ENCODE peak calls at places on chromosomes 16 and 17, in four cellular contexts. A, R, E and S are unnamed samples.

GRCh38 chr16:51500306-51500705 is 349.2 kb upstream of the SALL1 start:
- DNase-seq in E (no peak), A (peak), R (no peak), S (no peak)

GRCh38 chr17:16491131-16491702 is 776 bp downstream of the LRRC75A start:
- DNase-seq in R (peak), A (no peak), E (no peak), S (no peak)

GRCh38 chr16:30721606-30722005 is 22.6 kb downstream of the SRCAP start:
- DNase-seq in A (no peak), R (no peak), E (no peak), S (no peak)

GRCh38 chr16:53156516-53156915 is 101.7 kb downstream of the CHD9 start:
- DNase-seq in E (no peak), R (no peak), A (no peak), S (no peak)

GRCh38 chr17:39212841-39213480 is 12.8 kb downstream of the STAC2 start:
- DNase-seq in R (no peak), A (no peak), E (no peak), S (no peak)

GRCh38 chr17:52079496-52079895 is 79.0 kb downstream of the CA10 start:
- DNase-seq in A (no peak), E (no peak), R (no peak), S (no peak)

GRCh38 chr16:4115941-4116327 is 308 bp downstream of the ADCY9 start:
- DNase-seq in R (no peak), E (no peak), A (no peak), S (no peak)

GRCh38 chr16:73268311-73268997 is 220.5 kb upstream of the ZFHX3 start:
- DNase-seq in R (peak), E (no peak), A (peak), S (peak)

GRCh38 chr16:23359092-23359760 is 57.1 kb downstream of the SCNN1B start:
- DNase-seq in R (no peak), A (no peak), E (no peak), S (no peak)

GRCh38 chr16:50280932-50281331 is 14.6 kb downstream of the ADCY7 start:
- DNase-seq in A (no peak), E (no peak), R (no peak), S (no peak)

GRCh38 chr17:65099475-65099874 is 37.7 kb upstream of the RGS9 start:
- DNase-seq in R (no peak), E (no peak), A (no peak), S (no peak)

GRCh38 chr17:80474231-80474932 is 2.0 kb downstream of the NPTX1 start:
- DNase-seq in R (peak), A (peak), E (no peak), S (no peak)

GRCh38 chr17:65472602-65473001 is 88.8 kb downstream of the AXIN2 start:
- DNase-seq in R (no peak), E (no peak), A (no peak), S (no peak)

GRCh38 chr17:33640629-33641028 is 347.5 kb upstream of the ASIC2 start:
- DNase-seq in R (no peak), E (no peak), A (no peak), S (no peak)

GRCh38 chr17:38587193-38587592 is 18.6 kb downstream of the SRCIN1 start:
- DNase-seq in R (no peak), A (no peak), E (no peak), S (no peak)

GRCh38 chr17:65389956-65390355 is 171.5 kb downstream of the AXIN2 start:
- DNase-seq in R (no peak), A (no peak), E (no peak), S (no peak)

GRCh38 chr17:79518330-79519151 is 92.3 kb downstream of the RBFOX3 start:
- DNase-seq in R (peak), A (no peak), E (no peak), S (no peak)

GRCh38 chr17:50909765-50910661 is 43.9 kb upstream of the TOB1 start:
- DNase-seq in E (no peak), R (no peak), A (no peak), S (peak)

GRCh38 chr17:56809820-56810179 is 23.9 kb downstream of the C17orf67 start:
- DNase-seq in A (no peak), E (no peak), R (no peak), S (no peak)

GRCh38 chr16:80664798-80665197 is 124.0 kb downstream of the DYNLRB2 start:
- DNase-seq in R (no peak), E (no peak), A (no peak), S (no peak)

GRCh38 chr16:10033561-10033960 is 148.7 kb downstream of the GRIN2A start:
- DNase-seq in R (no peak), A (no peak), E (no peak), S (no peak)

GRCh38 chr16:8849411-8850011 is 19.3 kb downstream of the CARHSP1 start:
- DNase-seq in A (no peak), E (no peak), R (peak), S (no peak)

GRCh38 chr16:50651835-50652438 is 29.2 kb downstream of the SNX20 start:
- DNase-seq in A (peak), E (no peak), R (no peak), S (no peak)

GRCh38 chr16:53565300-53565699 is 62.3 kb upstream of the AKTIP start:
- DNase-seq in R (no peak), A (no peak), E (no peak), S (no peak)

GRCh38 chr16:4944333-4945281 is 7.7 kb upstream of the PPL start:
- DNase-seq in A (peak), E (no peak), R (peak), S (peak)

GRCh38 chr17:7831233-7831632 is 2.8 kb upstream of the KDM6B start:
- DNase-seq in R (no peak), E (no peak), A (no peak), S (no peak)

GRCh38 chr17:72152392-72152727 is 31.5 kb downstream of the SOX9 start:
- DNase-seq in E (no peak), R (no peak), A (no peak), S (no peak)

GRCh38 chr16:17836868-17837602 is 366.3 kb upstream of the XYLT1 start:
- DNase-seq in A (peak), R (no peak), E (no peak), S (peak)

GRCh38 chr16:17561056-17561455 is 90.3 kb upstream of the XYLT1 start:
- DNase-seq in R (no peak), E (no peak), A (no peak), S (no peak)

GRCh38 chr16:52545544-52546262 is 1.2 kb downstream of the TOX3 start:
- DNase-seq in E (no peak), R (peak), A (no peak), S (no peak)

DNA sequence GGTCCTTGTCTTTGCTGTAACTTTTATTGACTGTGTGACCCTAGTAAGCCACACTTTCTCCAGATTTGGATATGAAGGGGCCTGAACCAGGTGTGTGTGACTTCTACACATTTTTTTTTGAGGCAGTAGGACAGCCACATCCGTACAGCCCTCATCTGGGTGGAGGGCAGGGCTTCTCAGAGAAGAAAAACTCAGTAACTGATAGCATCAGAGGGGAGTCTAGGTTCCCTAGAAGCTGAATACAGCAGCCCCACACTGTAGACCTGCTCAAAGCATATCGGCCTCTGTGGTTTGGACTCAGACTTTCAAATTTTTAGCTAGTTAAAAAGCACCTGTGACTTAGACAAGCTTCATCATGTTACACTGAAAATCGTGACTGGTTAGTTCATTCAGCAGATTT is 10.8 kb downstream of the PRSS54 start:
- DNase-seq in A (no peak), E (no peak), R (no peak), S (no peak)
- TF ChIP-seq PBX3 in A (no peak), E (no peak), R (no peak), S (no peak)

DNA sequence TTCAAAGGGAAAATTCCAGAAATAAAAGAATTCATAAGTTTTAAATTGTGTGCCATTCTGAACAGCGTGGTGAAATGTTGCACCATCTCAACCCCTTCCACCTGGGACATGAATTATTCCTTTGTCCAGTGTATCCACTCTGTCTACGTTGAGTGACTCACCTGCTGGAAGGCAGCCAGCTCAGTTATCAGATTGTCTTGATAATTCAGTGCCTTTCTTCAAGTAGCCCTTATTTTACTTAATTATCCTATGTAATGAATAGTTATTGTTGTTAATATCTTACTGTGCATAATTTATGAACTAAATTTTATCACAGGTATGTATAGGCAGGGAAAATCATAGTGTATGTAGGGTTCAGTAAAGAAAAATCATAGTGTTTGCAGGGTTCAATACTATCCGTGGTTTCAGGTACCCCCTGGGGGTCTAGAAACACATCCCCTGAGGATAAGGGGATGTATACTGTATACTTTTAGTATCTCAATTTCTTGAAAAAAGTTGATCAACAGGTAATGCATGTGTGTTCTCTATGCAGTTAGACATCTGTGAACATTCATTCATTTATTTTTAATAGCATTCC is 7.7 kb upstream of the PCTP start:
- DNase-seq in R (no peak), A (peak), E (no peak), S (peak)
- TF ChIP-seq PBX3 in R (peak), A (no peak), E (no peak), S (no peak)

GRCh38 chr17:41583137-41584127 is 3.3 kb downstream of the KRT14 start:
- DNase-seq in A (no peak), R (no peak), E (no peak), S (no peak)
- TF ChIP-seq PBX3 in A (no peak), R (no peak), E (no peak), S (no peak)

DNA sequence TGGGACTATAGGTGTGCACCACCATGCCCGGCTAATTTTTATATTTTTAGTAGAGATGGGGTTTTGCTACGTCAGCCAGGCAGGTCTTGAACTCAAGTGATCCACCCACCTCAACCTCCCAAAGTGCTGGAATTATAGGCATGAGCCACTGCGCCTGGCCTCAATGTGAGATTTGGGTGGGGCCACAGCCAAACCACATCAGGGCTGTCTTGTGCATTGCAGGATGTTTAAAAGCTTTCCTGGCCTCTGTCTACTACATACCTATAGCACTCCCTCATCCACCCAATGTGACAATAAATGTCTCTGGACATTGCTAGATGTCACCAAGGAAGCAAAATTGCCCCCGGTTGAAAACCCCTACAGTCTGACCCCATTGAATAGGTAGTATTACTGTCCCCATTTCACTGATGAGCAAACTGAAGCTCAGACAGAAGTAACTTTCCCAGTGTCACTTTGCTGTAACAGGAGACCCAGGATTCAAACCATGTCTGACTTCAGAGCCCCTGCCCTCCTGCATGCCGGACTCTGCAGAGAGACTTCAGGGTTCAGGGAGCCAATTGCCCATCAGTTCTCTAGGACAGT is 3.6 kb upstream of the MAP3K14 start:
- DNase-seq in E (no peak), R (no peak), A (peak), S (no peak)
- TF ChIP-seq PBX3 in E (no peak), R (peak), A (no peak), S (no peak)

DNA sequence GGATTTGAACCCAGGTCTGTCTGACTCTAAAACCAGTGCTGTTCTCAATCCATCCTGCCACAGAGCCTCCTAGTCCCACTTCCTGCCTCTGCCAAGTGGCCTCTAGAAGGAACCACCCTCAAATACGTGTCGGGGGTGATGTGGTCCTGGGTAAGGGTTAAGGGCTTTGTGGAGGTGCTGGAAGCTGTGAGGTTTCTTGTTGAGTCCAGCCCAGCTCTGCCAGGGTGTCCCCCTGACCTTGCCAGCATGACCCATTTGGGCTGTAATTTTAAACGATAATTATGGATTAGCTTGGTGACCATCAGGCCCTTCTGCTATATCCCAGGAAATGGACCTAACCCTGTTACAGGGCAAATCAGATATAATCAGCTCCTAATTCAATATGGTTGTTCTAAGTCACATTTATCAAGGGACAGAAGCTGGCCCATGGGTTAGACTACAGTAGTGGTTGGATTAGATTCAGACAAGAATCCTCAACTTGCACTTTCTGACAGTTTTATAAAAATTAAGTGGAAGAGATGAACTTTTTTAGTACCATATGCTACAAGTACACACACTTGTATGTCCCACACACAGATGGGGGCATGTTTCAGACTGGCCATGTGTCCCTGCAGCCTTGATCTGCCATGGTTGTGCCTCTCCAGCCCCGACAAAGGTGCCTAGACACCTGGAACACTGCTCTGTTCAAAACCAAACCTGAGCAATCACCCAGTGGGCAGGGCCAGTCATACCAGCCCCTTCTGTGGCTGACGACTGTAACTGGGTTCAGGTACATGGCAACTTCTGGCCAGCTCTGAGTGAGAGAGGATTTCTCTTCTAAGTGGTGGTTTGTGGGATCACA is 48.0 kb downstream of the SMPD3 start:
- DNase-seq in A (no peak), R (no peak), E (no peak), S (no peak)
- TF ChIP-seq PBX3 in A (no peak), R (no peak), E (no peak), S (no peak)

GRCh38 chr17:1239210-1239609 is 31.0 kb upstream of the BHLHA9 start:
- DNase-seq in R (no peak), A (no peak), E (no peak), S (no peak)

GRCh38 chr17:1237471-1237870 is 32.8 kb upstream of the BHLHA9 start:
- DNase-seq in R (no peak), A (no peak), E (no peak), S (no peak)

GRCh38 chr17:1244606-1245012 is 25.6 kb upstream of the BHLHA9 start:
- DNase-seq in A (no peak), E (no peak), R (no peak), S (no peak)

GRCh38 chr17:1241904-1242303 is 28.3 kb upstream of the BHLHA9 start:
- DNase-seq in A (no peak), R (peak), E (no peak), S (no peak)
- TF ChIP-seq PBX3 in A (no peak), R (no peak), E (no peak), S (no peak)

GRCh38 chr16:26644912-26645543 is 421.7 kb upstream of the C16orf82 start:
- DNase-seq in E (no peak), R (no peak), A (no peak), S (no peak)

GRCh38 chr16:26643519-26643918 is 423.2 kb upstream of the C16orf82 start:
- DNase-seq in R (no peak), A (no peak), E (no peak), S (no peak)

GRCh38 chr16:26645629-26646028 is 421.1 kb upstream of the C16orf82 start:
- DNase-seq in A (peak), E (no peak), R (peak), S (no peak)

DNA sequence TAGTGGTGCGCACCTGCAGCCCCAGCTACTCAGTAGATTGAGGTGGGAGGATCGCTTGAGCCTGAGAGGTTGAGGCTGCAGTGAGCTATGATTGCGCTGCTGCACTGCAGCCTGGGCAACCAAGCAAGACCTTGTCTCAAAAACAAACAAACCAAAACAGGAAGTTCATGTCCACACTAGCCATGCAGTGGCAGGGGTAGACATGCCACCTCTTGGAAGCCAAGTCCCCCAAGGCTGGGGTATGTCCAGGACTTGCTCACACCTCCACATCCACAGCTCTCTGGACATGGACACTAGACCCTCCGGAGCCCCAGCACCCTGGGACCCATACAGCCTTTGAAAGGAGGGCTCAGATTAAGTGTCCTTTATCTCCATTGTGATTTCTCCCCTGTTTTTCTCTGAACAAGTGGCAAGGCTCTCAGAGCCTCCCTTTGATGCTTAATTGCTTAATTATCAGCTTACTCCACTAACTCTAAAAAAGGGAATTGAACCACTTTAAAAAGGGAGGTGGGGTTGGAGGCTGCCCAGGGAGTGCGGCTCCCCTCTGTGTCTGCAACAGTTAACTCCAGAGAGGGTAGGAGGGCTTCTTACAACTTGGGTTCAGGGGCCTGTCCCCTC is 424.6 kb upstream of the C16orf82 start:
- DNase-seq in A (no peak), R (no peak), E (no peak), S (no peak)
- TF ChIP-seq PBX3 in A (no peak), R (no peak), E (no peak), S (no peak)